ENCODE peak calls at places on chromosome 17, in five cellular contexts. X, D, K, L and W are unnamed samples.
A peak's percentile ranks its signal among the peaks of the same experiment; 100 is the strongest.

GRCh38 chr17:78356163-78356713 is 3.6 kb downstream of the SOCS3 start:
- DNase-seq in L (peak; percentile 75), X (peak; percentile 73), D (peak; percentile 97), K (no peak), W (no peak)

GRCh38 chr17:22517716-22518115 is 825.4 kb downstream of the KCNJ18 start:
- DNase-seq in D (no peak), L (peak; percentile 43), X (no peak), K (no peak), W (no peak)

GRCh38 chr17:45784583-45785372 is 658 bp downstream of the CRHR1 start:
- DNase-seq in D (no peak), K (peak; percentile 90), X (no peak), L (peak; percentile 64), W (peak; percentile 24)

GRCh38 chr17:42372142-42372541 is 16.1 kb downstream of the STAT3 start:
- DNase-seq in D (no peak), X (no peak), K (no peak), L (no peak), W (no peak)

GRCh38 chr17:47363171-47363570 is 39.4 kb downstream of the EFCAB13 start:
- DNase-seq in D (no peak), X (no peak), L (no peak), K (no peak), W (no peak)

GRCh38 chr17:16287563-16288027 is 65.7 kb downstream of the CENPV start:
- DNase-seq in X (no peak), L (peak; percentile 68), K (no peak), D (peak; percentile 80), W (peak; percentile 48)

GRCh38 chr17:45334231-45334630 is 17.4 kb upstream of the MAP3K14 start:
- DNase-seq in D (no peak), K (no peak), X (no peak), L (no peak), W (no peak)

GRCh38 chr17:7191571-7192270 is 12.6 kb upstream of the ASGR1 start:
- DNase-seq in X (peak; percentile 53), K (peak; percentile 86), L (peak; percentile 44), D (no peak), W (peak; percentile 50)

GRCh38 chr17:21213491-21214014 is 408 bp downstream of the TMEM11 start:
- DNase-seq in X (no peak), K (peak; percentile 87), L (peak; percentile 16), D (no peak), W (no peak)

GRCh38 chr17:44556114-44556853 is 1.0 kb upstream of the FZD2 start:
- DNase-seq in D (peak; percentile 30), K (peak; percentile 67), X (peak; percentile 80), L (peak; percentile 66), W (peak; percentile 15)

GRCh38 chr17:42578282-42578869 is 847 bp upstream of the PSMC3IP start:
- DNase-seq in L (peak; percentile 92), X (peak; percentile 72), D (peak; percentile 92), K (peak; percentile 91), W (peak; percentile 84)

GRCh38 chr17:58507123-58507634 is 7.3 kb downstream of the MTMR4 start:
- DNase-seq in K (no peak), L (no peak), D (no peak), X (no peak), W (peak; percentile 78)

GRCh38 chr17:37299257-37299985 is 76.4 kb upstream of the C17orf78 start:
- DNase-seq in X (no peak), L (no peak), K (no peak), D (no peak), W (no peak)

GRCh38 chr17:43880420-43880991 is 26.8 kb downstream of the MPP2 start:
- DNase-seq in X (no peak), D (no peak), L (peak; percentile 72), K (peak; percentile 83), W (peak; percentile 61)

GRCh38 chr17:2049333-2050245 is 5.3 kb upstream of the HIC1 start:
- DNase-seq in K (peak; percentile 95), D (no peak), L (peak; percentile 88), X (no peak), W (no peak)

GRCh38 chr17:80976718-80977117 is 14.9 kb upstream of the CHMP6 start:
- DNase-seq in L (no peak), K (no peak), D (no peak), X (no peak), W (no peak)

GRCh38 chr17:62653002-62653830 is 25.7 kb downstream of the MRC2 start:
- DNase-seq in K (peak; percentile 97), D (peak; percentile 64), X (no peak), L (peak; percentile 88), W (no peak)

GRCh38 chr17:7929158-7930029 is at the start of gene KCNAB3:
- DNase-seq in K (peak; percentile 92), L (peak; percentile 20), X (no peak), D (no peak), W (no peak)

GRCh38 chr17:78890111-78890897 is 12.7 kb downstream of the CEP295NL start:
- DNase-seq in D (no peak), K (no peak), L (no peak), X (no peak), W (no peak)

GRCh38 chr17:47423406-47424295 is 99.9 kb downstream of the EFCAB13 start:
- DNase-seq in D (no peak), L (no peak), K (peak; percentile 76), X (peak; percentile 5), W (no peak)

GRCh38 chr17:36942031-36942599 is 4.8 kb downstream of the LHX1 start:
- DNase-seq in X (no peak), D (no peak), K (peak; percentile 76), L (no peak), W (no peak)

GRCh38 chr17:58083491-58084316 is 485 bp downstream of the DYNLL2 start:
- DNase-seq in D (no peak), X (no peak), K (peak; percentile 91), L (peak; percentile 81), W (peak; percentile 32)

GRCh38 chr17:68291836-68292688 is 767 bp downstream of the ARSG start:
- DNase-seq in D (peak; percentile 70), L (peak; percentile 77), K (peak; percentile 86), X (no peak), W (peak; percentile 77)

GRCh38 chr17:6831662-6832263 is at the start of gene TEKT1:
- DNase-seq in D (no peak), L (no peak), K (peak; percentile 45), X (peak; percentile 54), W (peak; percentile 77)

GRCh38 chr17:3935825-3936355 is 19.6 kb upstream of the P2RX1 start:
- DNase-seq in K (no peak), X (no peak), L (no peak), D (no peak), W (no peak)
- TF ChIP-seq SIN3A in K (no peak), X (no peak), L (no peak), D (no peak), W (no peak)

GRCh38 chr17:76501018-76501826 is at the start of gene RHBDF2:
- DNase-seq in L (peak; percentile 89), X (peak; percentile 65), D (peak; percentile 62), K (peak; percentile 97), W (peak; percentile 79)
- TF ChIP-seq TAF1 in L (peak; percentile 22), X (peak; percentile 57), D (peak; percentile 22), K (peak; percentile 18), W (peak; percentile 70)

DNA sequence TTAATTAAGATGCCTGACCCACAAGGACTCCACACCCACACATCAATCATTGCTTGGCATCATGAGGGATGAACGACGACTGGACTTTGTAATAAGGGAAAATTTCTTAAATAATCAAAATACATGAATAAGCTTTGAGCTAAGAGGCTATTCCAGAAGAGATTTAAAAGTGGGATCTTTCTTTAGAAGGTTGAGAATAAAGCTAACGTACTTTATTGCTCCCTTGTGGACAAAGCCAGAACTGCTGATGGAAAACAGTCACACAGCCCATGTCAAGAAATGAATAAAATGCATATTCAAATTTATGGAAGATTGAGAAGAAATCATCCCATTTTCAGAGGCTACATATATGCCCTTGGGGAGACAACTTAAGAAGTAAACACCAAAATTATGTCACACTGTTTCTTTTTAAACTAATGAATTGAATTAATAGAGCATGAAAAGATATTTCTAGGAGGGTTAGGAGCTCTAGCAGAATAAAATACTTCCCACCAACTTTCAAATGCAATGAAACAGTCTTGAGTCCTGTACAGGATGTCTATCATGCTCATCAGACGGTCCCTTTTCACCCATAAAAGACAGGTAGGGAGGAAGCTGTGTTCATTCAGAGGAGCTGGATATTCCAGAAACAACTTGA is 60.2 kb upstream of the PHOSPHO1 start:
- DNase-seq in X (no peak), K (peak; percentile 50), L (peak; percentile 57), D (no peak), W (peak; percentile 28)
- TF ChIP-seq SIN3A in X (no peak), K (no peak), L (no peak), D (no peak), W (no peak)

DNA sequence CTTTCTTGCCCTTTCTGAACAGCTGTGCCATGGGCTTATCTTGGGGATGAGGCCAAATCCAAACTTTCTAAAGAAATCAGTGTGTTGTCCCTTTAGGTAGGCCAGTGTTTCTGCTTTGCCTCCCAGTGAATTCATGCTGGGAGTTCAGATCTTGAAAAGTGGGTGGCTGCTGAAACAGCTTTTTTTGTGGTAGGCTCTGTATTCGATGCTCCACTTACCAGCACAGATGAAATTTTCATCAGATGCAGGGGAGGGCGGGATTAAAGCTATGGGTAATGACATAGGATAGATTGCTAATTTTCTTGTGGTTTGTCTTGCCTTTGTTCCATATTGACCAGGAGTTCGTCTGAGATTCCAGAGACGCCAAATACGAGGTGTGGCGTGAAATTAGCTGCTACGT is 2.8 kb downstream of the SOCS7 start:
- DNase-seq in X (no peak), D (no peak), K (no peak), L (no peak), W (no peak)
- TF ChIP-seq TAF1 in X (no peak), D (no peak), K (no peak), L (no peak), W (no peak)

DNA sequence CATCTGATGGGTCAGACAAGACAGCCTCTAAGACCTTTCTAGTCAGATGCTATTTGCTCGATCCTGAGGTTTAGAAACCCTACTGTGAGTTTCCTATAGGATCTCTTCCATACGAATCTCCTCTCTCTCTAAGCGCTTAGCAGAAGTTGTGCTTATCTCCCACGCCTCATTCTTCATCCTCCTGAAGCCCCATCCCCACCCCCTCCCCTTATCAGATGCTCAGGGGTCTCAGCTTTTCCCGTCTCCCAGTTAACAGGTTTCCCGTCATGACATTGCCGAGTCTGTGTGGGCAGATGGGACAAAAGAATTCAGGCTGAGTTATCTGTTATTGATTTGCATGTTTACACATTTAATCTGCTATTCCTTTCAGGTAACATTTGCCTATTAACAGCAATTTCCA is 99.0 kb upstream of the PIRT start:
- DNase-seq in K (no peak), D (no peak), L (no peak), X (no peak), W (no peak)
- TF ChIP-seq SIN3A in K (no peak), D (no peak), L (no peak), X (no peak), W (no peak)

GRCh38 chr17:60047046-60047445 is 31.7 kb downstream of the HEATR6 start:
- DNase-seq in X (no peak), L (no peak), K (no peak), D (no peak), W (no peak)

GRCh38 chr17:60047590-60047989 is 31.1 kb downstream of the HEATR6 start:
- DNase-seq in K (no peak), L (no peak), D (no peak), X (no peak), W (no peak)

GRCh38 chr17:60049936-60050335 is 28.8 kb downstream of the HEATR6 start:
- DNase-seq in L (no peak), D (no peak), K (no peak), X (no peak), W (no peak)
- TF ChIP-seq TAF1 in L (no peak), D (no peak), K (no peak), X (no peak), W (no peak)

GRCh38 chr17:74959826-74960738 is 12.5 kb downstream of the HID1 start:
- DNase-seq in X (no peak), K (no peak), L (peak; percentile 69), D (no peak), W (no peak)
- TF ChIP-seq SIN3A in X (no peak), K (no peak), L (no peak), D (no peak), W (no peak)